ENCODE peak calls at places on chromosomes 6 and 20, in ten cellular contexts. N is AML-193; T is DMS53; I is heart right ventricle; S is heart left ventricle; A is left ventricle myocardium inferior; R is stimulated activated CD4-positive, alpha-beta T cell treated with anti-CD3 and anti-CD28 coated beads, Interleukin-1b, Interleukin-23, amount 100 ng/mL, for 1 hour; X is C1 segment of cervical spinal cord; M is RKO; K is T-cell. O is an unnamed sample.

GRCh38 chr6:158718431-158719126 is 68.7 kb downstream of the SYTL3 start:
- DNase-seq in N (no peak), T (peak), I (no peak), S (no peak), A (no peak), R (no peak), X (no peak), M (no peak), K (no peak), O (no peak)

GRCh38 chr6:152270301-152270925 is 366.7 kb downstream of the SYNE1 start:
- DNase-seq in N (no peak), T (no peak), I (no peak), S (no peak), A (no peak), R (no peak), X (no peak), M (peak), K (no peak), O (no peak)

GRCh38 chr20:45419188-45420091 is 3.5 kb downstream of the PIGT start:
- DNase-seq in N (no peak), T (peak), I (peak), S (peak), A (peak), R (no peak), X (no peak), M (peak), K (no peak), O (peak)

GRCh38 chr6:41182069-41183034 is 18.6 kb downstream of the TREML2 start:
- DNase-seq in N (peak), T (peak), I (no peak), S (no peak), A (no peak), R (no peak), X (no peak), M (peak), K (no peak), O (peak)

GRCh38 chr6:70371454-70372105 is 41.7 kb upstream of the FAM135A start:
- DNase-seq in N (peak), T (peak), I (no peak), S (no peak), A (no peak), R (no peak), X (no peak), M (peak), K (no peak), O (peak)

GRCh38 chr20:46145646-46146045 is 27.5 kb downstream of the CD40 start:
- DNase-seq in N (no peak), T (no peak), I (no peak), S (no peak), A (no peak), R (no peak), X (no peak), M (no peak), K (no peak), O (no peak)

GRCh38 chr6:52020961-52021570 is 66.3 kb downstream of the PKHD1 start:
- DNase-seq in N (peak), T (peak), I (no peak), S (no peak), A (no peak), R (no peak), X (no peak), M (peak), K (no peak), O (no peak)

GRCh38 chr6:25369043-25369442 is 89.9 kb downstream of the CARMIL1 start:
- DNase-seq in N (no peak), T (no peak), I (peak), S (no peak), A (peak), R (no peak), X (no peak), M (no peak), K (no peak), O (no peak)

GRCh38 chr20:57394087-57395082 is 3.2 kb downstream of the RBM38 start:
- DNase-seq in N (no peak), T (no peak), I (no peak), S (peak), A (no peak), R (no peak), X (no peak), M (no peak), K (no peak), O (no peak)